ENCODE peak calls at places on chromosome 5, in four cellular contexts. J is NCI-H524, H is ELF-1, X is SK-N-SH. Z is an unnamed sample.

GRCh38 chr5:132386644-132387286 is 17.3 kb downstream of the SLC22A5 start:
- DNase-seq in J (peak), H (peak), X (peak), Z (peak)

GRCh38 chr5:35811108-35811741 is 45.5 kb upstream of the IL7R start:
- DNase-seq in J (no peak), H (no peak), X (no peak), Z (no peak)

GRCh38 chr5:80037366-80037765 is 2.2 kb downstream of the THBS4 start:
- DNase-seq in J (peak), H (no peak), X (no peak), Z (no peak)

GRCh38 chr5:176899296-176899891 is at the start of gene HK3:
- DNase-seq in J (no peak), H (no peak), X (no peak), Z (no peak)

GRCh38 chr5:68225188-68225910 is 9.8 kb downstream of the PIK3R1 start:
- DNase-seq in J (no peak), H (no peak), X (no peak), Z (no peak)

GRCh38 chr5:177607452-177608192 is 7.7 kb downstream of the B4GALT7 start:
- DNase-seq in J (peak), H (peak), X (peak), Z (peak)

GRCh38 chr5:133404724-133405123 is 207.6 kb downstream of the FSTL4 start:
- DNase-seq in J (no peak), H (no peak), X (no peak), Z (no peak)

GRCh38 chr5:179195561-179196419 is 135.6 kb downstream of the ZNF354C start:
- DNase-seq in J (no peak), H (no peak), X (no peak), Z (no peak)

GRCh38 chr5:180618830-180619562 is 27.7 kb upstream of the SCGB3A1 start:
- DNase-seq in J (peak), H (peak), X (peak), Z (peak)

GRCh38 chr5:144028644-144029043 is 141.8 kb downstream of the YIPF5 start:
- DNase-seq in J (no peak), H (no peak), X (no peak), Z (no peak)

GRCh38 chr5:95606419-95606818 is 13.5 kb upstream of the GPR150 start:
- DNase-seq in J (no peak), H (no peak), X (no peak), Z (no peak)

GRCh38 chr5:143986567-143987242 is 174.7 kb downstream of the HMHB1 start:
- DNase-seq in J (no peak), H (no peak), X (no peak), Z (no peak)

GRCh38 chr5:35246411-35246810 is 16.1 kb upstream of the PRLR start:
- DNase-seq in J (no peak), H (peak), X (no peak), Z (no peak)

GRCh38 chr5:96721351-96721970 is 59.3 kb downstream of the CAST start:
- DNase-seq in J (peak), H (no peak), X (no peak), Z (peak)

GRCh38 chr5:69414885-69415583 is at the start of gene MARVELD2:
- DNase-seq in J (no peak), H (peak), X (peak), Z (peak)

GRCh38 chr5:132024789-132025402 is 13.4 kb upstream of the ACSL6 start:
- DNase-seq in J (no peak), H (peak), X (peak), Z (no peak)

GRCh38 chr5:126794157-126794828 is 17.4 kb downstream of the LMNB1 start:
- DNase-seq in J (peak), H (no peak), X (no peak), Z (peak)

GRCh38 chr5:103037673-103038455 is 82.1 kb downstream of the GIN1 start:
- DNase-seq in J (peak), H (no peak), X (no peak), Z (no peak)

GRCh38 chr5:6003040-6003825 is 375.1 kb downstream of the MED10 start:
- DNase-seq in J (no peak), H (no peak), X (no peak), Z (no peak)

GRCh38 chr5:173884402-173885053 is 3.6 kb upstream of the CPEB4 start:
- DNase-seq in J (no peak), H (no peak), X (no peak), Z (no peak)

GRCh38 chr5:126007841-126008240 is 415.4 kb upstream of the GRAMD2B start:
- DNase-seq in J (no peak), H (no peak), X (no peak), Z (no peak)

Z was measured in D341Med.